ENCODE peak calls at places on chromosomes 13 and 19, in nine cellular contexts. W is breast epithelium, J is AG10803, Z is ascending aorta, V is fibroblast of lung, T is Peyer's patch, X is uterus, A is fibroblast of pulmonary artery, L is A549. P is an unnamed sample.

GRCh38 chr13:102569488-102569887 is 27.3 kb upstream of the TPP2 start:
- DNase-seq in W (no peak), Z (no peak), J (peak; percentile 85), T (no peak), V (peak; percentile 21), X (no peak), A (peak; percentile 44), L (no peak), P (peak; percentile 60)

GRCh38 chr13:113825851-113826250 is 38.0 kb downstream of the GAS6 start:
- DNase-seq in L (no peak), J (no peak), X (no peak), T (no peak), A (no peak), Z (no peak), V (no peak), W (no peak), P (no peak)

GRCh38 chr19:55877211-55877610 is 40.9 kb downstream of the NLRP4 start:
- DNase-seq in L (no peak), Z (no peak), W (no peak), J (no peak), X (no peak), A (no peak), V (no peak), T (no peak), P (no peak)

GRCh38 chr19:50496189-50497029 is 14.6 kb downstream of the JOSD2 start:
- DNase-seq in Z (no peak), T (no peak), V (no peak), W (no peak), A (no peak), L (peak; percentile 67), X (no peak), J (no peak), P (no peak)

GRCh38 chr13:96991072-96991471 is 3.2 kb downstream of the OXGR1 start:
- DNase-seq in Z (no peak), V (no peak), T (no peak), J (no peak), L (no peak), W (no peak), X (no peak), A (no peak), P (no peak)

GRCh38 chr13:39777527-39778061 is 122.1 kb downstream of the COG6 start:
- DNase-seq in V (peak; percentile 77), L (peak; percentile 58), J (peak; percentile 90), W (no peak), Z (no peak), X (no peak), T (no peak), A (peak; percentile 87), P (peak; percentile 86)

GRCh38 chr19:42199440-42200115 is 17.9 kb downstream of the DEDD2 start:
- DNase-seq in L (no peak), J (no peak), Z (no peak), A (no peak), V (no peak), W (no peak), X (no peak), T (peak; percentile 74), P (no peak)

GRCh38 chr19:51259348-51260245 is 8.7 kb downstream of the SIGLECL1 start:
- DNase-seq in T (no peak), W (no peak), L (peak; percentile 50), Z (no peak), J (peak; percentile 26), V (peak; percentile 17), X (no peak), A (peak; percentile 43), P (peak; percentile 16)

GRCh38 chr13:103288114-103288513 is 221.9 kb upstream of the SLC10A2 start:
- DNase-seq in A (peak; percentile 20), Z (no peak), L (no peak), T (no peak), V (no peak), W (no peak), J (no peak), X (no peak), P (no peak)

GRCh38 chr13:100675660-100676129 is 1.1 kb upstream of the TMTC4 start:
- DNase-seq in Z (no peak), X (no peak), T (no peak), A (no peak), W (no peak), V (no peak), L (no peak), J (no peak), P (no peak)

GRCh38 chr19:1651061-1651547 is 1.3 kb downstream of the TCF3 start:
- DNase-seq in V (peak; percentile 42), J (peak; percentile 12), A (peak; percentile 42), Z (no peak), L (no peak), W (no peak), X (no peak), T (peak; percentile 52), P (peak; percentile 53)

GRCh38 chr19:1653300-1653628 is 849 bp upstream of the TCF3 start:
- DNase-seq in V (no peak), X (no peak), Z (no peak), W (no peak), T (no peak), A (no peak), J (no peak), L (no peak), P (no peak)

GRCh38 chr19:1652471-1653299 is at the start of gene TCF3:
- DNase-seq in J (peak; percentile 99), L (peak; percentile 98), X (peak; percentile 97), A (peak; percentile 99), W (peak; percentile 99), Z (peak; percentile 92), T (peak; percentile 99), V (peak; percentile 100), P (peak; percentile 99)

GRCh38 chr19:1650627-1651009 is 1.8 kb downstream of the TCF3 start:
- DNase-seq in V (peak; percentile 16), J (no peak), W (no peak), A (peak; percentile 10), Z (no peak), X (no peak), L (no peak), T (peak; percentile 59), P (peak; percentile 24)

DNA sequence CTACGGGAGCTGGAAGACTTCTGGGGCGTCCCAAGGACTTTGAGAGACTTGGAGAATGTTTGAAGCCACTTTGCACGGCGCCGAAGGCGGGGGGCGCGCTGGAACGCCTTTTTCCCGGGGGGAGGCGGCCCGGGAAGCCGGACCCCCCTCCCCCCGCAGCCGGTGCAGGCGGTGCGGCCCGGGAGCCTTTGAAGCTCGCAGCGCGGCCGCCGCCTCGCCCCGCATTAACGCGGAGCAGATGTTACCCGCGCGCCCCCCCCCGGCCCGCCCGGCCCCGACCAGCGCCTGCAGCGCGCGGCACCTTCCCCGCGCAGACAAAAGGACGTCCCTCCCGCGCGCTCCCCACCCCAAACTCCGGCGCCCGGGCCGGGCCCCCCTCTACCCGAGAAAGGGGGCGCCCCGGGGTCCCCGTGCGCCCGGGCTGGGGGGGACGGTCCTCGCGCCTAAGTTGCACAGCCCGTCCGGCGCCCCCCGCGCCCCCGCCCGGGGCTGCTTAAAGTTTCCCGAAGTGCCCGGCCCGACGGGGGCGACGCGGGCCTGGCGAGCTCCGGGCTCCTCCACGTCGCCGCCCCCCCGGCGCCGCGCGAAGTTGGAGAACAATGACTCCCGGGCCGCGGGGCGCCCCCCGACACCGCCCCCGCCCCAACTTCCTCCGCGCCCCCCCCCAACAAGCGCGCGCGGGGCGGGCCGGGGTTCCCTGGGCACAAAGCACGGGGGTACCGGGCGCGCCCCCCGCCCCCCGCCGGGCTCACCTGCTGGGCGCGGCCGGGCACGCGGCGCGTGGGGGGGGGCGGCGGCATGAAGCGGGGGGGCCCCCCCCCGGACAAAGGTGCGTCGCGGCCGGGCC is 644 bp downstream of the TCF3 start:
- DNase-seq in A (peak; percentile 26), X (peak; percentile 39), Z (no peak), V (peak; percentile 23), L (no peak), W (no peak), T (peak; percentile 49), J (peak; percentile 46), P (peak; percentile 55)
- TF ChIP-seq CTCF in A (no peak), X (no peak), Z (no peak), V (no peak), L (no peak), W (no peak), T (no peak), J (no peak), P (no peak)

GRCh38 chr13:74061939-74062595 is 72.1 kb downstream of the KLF12 start:
- DNase-seq in Z (no peak), V (peak; percentile 50), A (peak; percentile 66), W (no peak), L (no peak), X (peak; percentile 31), J (peak; percentile 74), T (peak; percentile 26), P (peak; percentile 77)

GRCh38 chr13:74062933-74063332 is 71.3 kb downstream of the KLF12 start:
- DNase-seq in Z (peak; percentile 21), V (peak; percentile 67), L (no peak), X (peak; percentile 59), T (peak; percentile 43), J (peak; percentile 61), A (peak; percentile 69), W (no peak), P (peak; percentile 48)

GRCh38 chr13:74052402-74052928 is 81.7 kb downstream of the KLF12 start:
- DNase-seq in L (peak; percentile 12), T (no peak), V (no peak), J (no peak), W (peak; percentile 58), X (no peak), Z (no peak), A (no peak), P (no peak)

DNA sequence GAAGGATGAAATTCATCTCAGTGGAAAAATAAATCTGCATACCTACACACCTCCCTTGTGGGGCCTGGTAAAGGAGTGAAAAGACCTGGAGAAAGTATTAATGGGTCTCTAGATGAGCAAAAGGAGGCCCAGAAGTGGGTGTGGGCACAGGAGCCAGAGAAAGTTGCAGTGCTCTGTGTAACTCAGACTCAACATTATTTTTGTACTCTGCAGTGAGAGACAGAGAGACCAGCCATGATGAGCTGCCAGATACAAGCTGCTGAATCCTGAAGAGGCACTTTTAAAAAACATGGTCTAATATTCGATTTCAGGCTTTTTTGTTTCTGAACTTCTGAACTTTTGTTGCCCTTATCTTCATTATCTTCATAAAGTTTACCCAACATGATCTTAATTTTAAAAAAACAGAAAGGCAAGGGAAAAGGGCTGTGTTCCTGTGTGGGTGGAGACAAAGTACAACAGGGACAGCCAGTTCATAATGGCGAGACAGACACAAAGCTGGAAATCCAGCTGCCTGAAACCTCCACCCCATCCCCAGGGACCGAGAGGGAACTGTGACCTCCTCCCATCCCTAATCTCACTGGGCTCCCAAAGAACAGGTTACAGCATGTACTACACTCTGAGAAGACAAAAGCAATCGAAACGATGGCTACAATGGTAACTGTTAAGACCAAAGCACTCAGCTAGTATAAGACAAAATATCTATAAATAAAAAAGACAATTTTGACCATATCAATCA is 77.2 kb downstream of the KLF12 start:
- DNase-seq in A (no peak), Z (no peak), W (no peak), T (no peak), X (peak; percentile 24), J (no peak), V (no peak), L (no peak), P (no peak)
- H3K4me3 ChIP-seq in A (no peak overlapping the region), Z (no peak overlapping the region), W (no peak overlapping the region), T (no peak overlapping the region), X (no peak overlapping the region), J (no peak overlapping the region), V (no peak overlapping the region), L (no peak overlapping the region), P (no peak overlapping the region)

GRCh38 chr19:15101479-15102082 is 5.6 kb upstream of the SYDE1 start:
- DNase-seq in A (peak; percentile 69), X (no peak), V (peak; percentile 50), Z (no peak), W (no peak), J (peak; percentile 36), L (peak; percentile 48), T (peak; percentile 30), P (peak; percentile 52)
- TF ChIP-seq CTCF in A (peak; percentile 88), X (peak; percentile 12), V (peak; percentile 79), Z (no peak), W (peak; percentile 49), J (peak; percentile 75), L (peak; percentile 33), T (peak; percentile 55), P (peak; percentile 82)

GRCh38 chr19:40807147-40808020 is 8.4 kb downstream of the EGLN2 start:
- DNase-seq in A (no peak), W (no peak), J (no peak), X (peak; percentile 33), T (no peak), L (peak; percentile 78), V (no peak), Z (no peak), P (no peak)
- H3K4me3 ChIP-seq in A (peak overlapping the region; percentile 5), W (no peak overlapping the region), J (no peak overlapping the region), X (no peak overlapping the region), T (peak overlapping the region; percentile 9), L (no peak overlapping the region), V (no peak overlapping the region), Z (no peak overlapping the region), P (no peak overlapping the region)